ENCODE peak calls at places on chromosome 4, in seven cellular contexts. Z, S, O, G, M, A and I are unnamed samples.

GRCh38 chr4:109993116-109993515 is 80.4 kb downstream of the EGF start:
- DNase-seq in Z (no peak), S (no peak), O (no peak), G (no peak), M (no peak), A (no peak), I (no peak)

GRCh38 chr4:150078041-150078995 is at the start of gene DCLK2:
- DNase-seq in Z (peak; percentile 10), S (peak; percentile 69), O (peak; percentile 79), G (peak; percentile 78), M (peak; percentile 90), A (no peak), I (peak; percentile 40)

GRCh38 chr4:85402371-85402770 is 72.6 kb upstream of the ARHGAP24 start:
- DNase-seq in Z (no peak), S (no peak), O (peak; percentile 37), G (no peak), M (no peak), A (no peak), I (no peak)

GRCh38 chr4:40552536-40552935 is 77.1 kb downstream of the RBM47 start:
- DNase-seq in Z (no peak), S (no peak), O (no peak), G (no peak), M (no peak), A (no peak), I (no peak)

GRCh38 chr4:55358668-55359067 is 12.6 kb downstream of the SRD5A3 start:
- DNase-seq in Z (no peak), S (peak; percentile 75), O (peak; percentile 75), G (no peak), M (no peak), A (no peak), I (peak; percentile 43)

GRCh38 chr4:170386974-170387373 is 297.2 kb upstream of the AADAT start:
- DNase-seq in Z (no peak), S (no peak), O (peak; percentile 79), G (no peak), M (no peak), A (no peak), I (no peak)

GRCh38 chr4:140326395-140326993 is 47.0 kb upstream of the SCOC start:
- DNase-seq in Z (peak; percentile 13), S (peak; percentile 17), O (peak; percentile 66), G (no peak), M (no peak), A (no peak), I (peak; percentile 50)

GRCh38 chr4:156173937-156174336 is 220.3 kb upstream of the CTSO start:
- DNase-seq in Z (no peak), S (no peak), O (no peak), G (no peak), M (no peak), A (no peak), I (no peak)

GRCh38 chr4:94409947-94410346 is 41.8 kb upstream of the PDLIM5 start:
- DNase-seq in Z (no peak), S (no peak), O (no peak), G (no peak), M (no peak), A (no peak), I (no peak)

GRCh38 chr4:132062611-132063239 is 1086.4 kb upstream of the PCDH10 start:
- DNase-seq in Z (no peak), S (no peak), O (no peak), G (no peak), M (peak; percentile 28), A (no peak), I (no peak)

GRCh38 chr4:48575964-48576363 is 85.9 kb downstream of the ZAR1 start:
- DNase-seq in Z (no peak), S (peak; percentile 21), O (peak; percentile 63), G (no peak), M (no peak), A (no peak), I (no peak)

GRCh38 chr4:173169428-173170209 is 1.0 kb downstream of the GALNT7 start:
- DNase-seq in Z (no peak), S (no peak), O (peak; percentile 66), G (peak; percentile 76), M (peak; percentile 88), A (no peak), I (no peak)